ENCODE peak calls at places on chromosomes 6 and 20, in five cellular contexts. H is esophagus muscularis mucosa, G is breast epithelium, O is A549, I is sigmoid colon. U is an unnamed sample.
A peak's percentile ranks its signal among the peaks of the same experiment; 100 is the strongest.

GRCh38 chr20:20992274-20992673 is 113.9 kb downstream of the LINC00237 start:
- DNase-seq in H (no peak), I (no peak), O (no peak), G (no peak), U (no peak)

GRCh38 chr20:34222208-34222607 is 19.0 kb upstream of the ASIP start:
- DNase-seq in I (no peak), G (no peak), O (no peak), H (peak; percentile 70), U (no peak)

GRCh38 chr6:72968704-72969103 is 256.6 kb downstream of the KHDC1L start:
- DNase-seq in I (no peak), H (no peak), G (no peak), O (peak; percentile 24), U (no peak)

GRCh38 chr6:136607204-136607931 is 57.1 kb upstream of the MAP7 start:
- DNase-seq in H (no peak), G (no peak), O (no peak), I (no peak), U (no peak)

GRCh38 chr20:1906361-1907051 is 11.3 kb downstream of the SIRPA start:
- DNase-seq in G (no peak), H (no peak), I (no peak), O (no peak), U (no peak)

GRCh38 chr6:141403827-141404226 is 728.9 kb upstream of the GJE1 start:
- DNase-seq in H (no peak), O (no peak), G (no peak), I (no peak), U (no peak)

GRCh38 chr6:26351544-26351953 is 13.4 kb upstream of the BTN3A2 start:
- DNase-seq in G (no peak), O (peak; percentile 94), H (no peak), I (no peak), U (no peak)

GRCh38 chr6:39929733-39930461 is 4.4 kb downstream of the MOCS1 start:
- DNase-seq in H (no peak), G (no peak), O (no peak), I (no peak), U (no peak)

GRCh38 chr6:139699335-139699734 is 324.9 kb upstream of the CITED2 start:
- DNase-seq in G (no peak), H (no peak), O (no peak), I (no peak), U (no peak)

GRCh38 chr6:131948692-131949614 is 2.2 kb downstream of the CCN2 start:
- DNase-seq in H (no peak), O (no peak), G (no peak), I (peak; percentile 80), U (no peak)

GRCh38 chr6:131949909-131950766 is 1.0 kb downstream of the CCN2 start:
- DNase-seq in G (peak; percentile 71), O (peak; percentile 75), H (no peak), I (peak; percentile 92), U (no peak)

GRCh38 chr6:131951576-131952230 is 531 bp upstream of the CCN2 start:
- DNase-seq in O (no peak), G (no peak), H (no peak), I (no peak), U (no peak)

GRCh38 chr6:131949615-131949908 is 1.6 kb downstream of the CCN2 start:
- DNase-seq in H (no peak), G (no peak), O (no peak), I (no peak), U (no peak)

GRCh38 chr6:131950767-131951575 is at the start of gene CCN2:
- DNase-seq in I (peak; percentile 95), H (peak; percentile 96), O (peak; percentile 94), G (peak; percentile 77), U (no peak)
- TF ChIP-seq CTCF in I (no peak), H (no peak), O (no peak), G (peak; percentile 1), U (no peak)

DNA sequence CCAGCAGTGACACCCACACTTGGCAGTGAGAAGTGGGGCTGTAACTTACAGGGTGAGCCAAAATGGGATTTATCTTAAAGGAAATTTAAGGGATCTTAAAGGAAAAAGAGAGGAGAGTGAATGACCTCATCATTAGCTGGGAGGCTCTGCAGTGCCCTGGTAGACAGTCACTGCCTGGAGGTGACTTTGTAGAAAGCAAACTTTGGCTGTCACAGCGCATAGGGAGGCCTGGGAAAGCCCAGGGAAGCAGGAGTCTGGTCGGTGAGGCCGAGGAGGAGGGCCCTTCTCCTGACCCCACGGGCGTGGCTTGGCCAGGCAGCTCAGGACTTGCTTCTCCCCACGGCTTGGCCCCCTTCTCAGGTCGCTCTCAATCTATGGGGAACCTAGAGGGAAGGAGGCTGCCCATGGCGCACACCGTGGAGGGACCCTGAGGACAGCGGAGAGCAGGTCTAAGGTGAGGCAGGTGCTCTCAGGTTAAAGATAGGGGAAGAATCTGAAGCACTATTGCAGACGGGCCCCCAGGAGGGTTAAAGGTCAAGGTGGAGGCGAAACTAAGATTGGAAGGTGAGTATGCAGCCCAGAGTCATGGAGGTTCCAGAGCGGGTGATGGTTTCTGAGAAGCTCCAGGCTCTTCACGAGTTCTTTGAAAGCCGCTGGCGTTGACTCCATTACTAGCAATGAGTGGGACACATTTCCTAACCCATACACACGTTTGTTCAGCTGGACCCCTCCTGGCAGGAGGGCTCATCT is 15.6 kb upstream of the RIPK1 start:
- DNase-seq in G (no peak), I (no peak), H (no peak), O (no peak), U (no peak)
- TF ChIP-seq POLR2A in G (no peak), I (no peak), H (no peak), O (no peak), U (no peak)

GRCh38 chr6:126052485-126052884 is 66.1 kb downstream of the TRMT11 start:
- DNase-seq in H (no peak), G (no peak), O (no peak), I (no peak), U (no peak)
- H3K27ac ChIP-seq in H (no peak overlapping the region), G (no peak overlapping the region), O (no peak overlapping the region), I (no peak overlapping the region), U (no peak overlapping the region)

DNA sequence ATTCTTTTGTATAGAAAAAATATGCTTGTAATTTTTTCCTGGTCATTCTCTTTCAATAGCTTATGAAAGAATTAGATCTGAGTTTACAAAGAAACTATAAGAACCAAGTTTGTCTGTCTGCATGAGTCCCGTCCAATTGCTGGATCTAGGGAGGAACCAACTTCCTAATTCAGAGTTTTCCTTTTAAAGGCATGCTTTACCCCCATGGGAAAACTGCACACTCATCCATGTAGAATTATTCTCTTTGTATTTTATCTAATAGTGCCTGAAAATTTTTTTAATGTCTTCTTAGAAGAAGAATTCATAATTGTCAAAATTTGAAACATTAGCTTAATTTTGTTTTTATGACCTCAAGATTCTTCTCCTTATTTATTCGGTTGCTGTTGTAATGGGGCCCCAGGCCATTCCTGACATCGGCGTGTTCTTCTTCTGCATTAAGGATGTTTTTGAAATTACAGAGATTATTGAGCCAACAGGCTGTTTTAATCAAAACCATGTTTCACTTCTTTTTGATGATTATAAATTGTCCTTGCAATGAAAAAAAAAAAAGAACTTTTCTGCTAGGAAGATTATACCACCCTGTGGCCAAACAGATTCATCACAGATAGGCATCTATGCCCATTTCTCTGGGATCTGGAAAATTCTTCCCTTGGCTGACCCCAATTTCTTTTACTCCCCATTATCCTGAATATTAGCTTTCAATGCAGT is 100.3 kb downstream of the ZNF217 start:
- DNase-seq in G (no peak), O (no peak), I (no peak), H (peak; percentile 42), U (peak; percentile 13)
- TF ChIP-seq CTCF in G (peak; percentile 16), O (no peak), I (no peak), H (no peak), U (no peak)

GRCh38 chr6:56833127-56833791 is 121.6 kb upstream of the BEND6 start:
- DNase-seq in O (no peak), H (no peak), G (no peak), I (no peak), U (no peak)
- TF ChIP-seq POLR2A in O (no peak), H (no peak), G (no peak), I (no peak), U (no peak)